ENCODE peak calls at places on chromosome 20, in ten cellular contexts. F, T, V, S, I, X, Y, W, U and A are unnamed samples.

GRCh38 chr20:60586417-60587105 is 628.3 kb downstream of the CDH26 start:
- DNase-seq in Y (no peak), T (no peak), V (no peak), U (no peak), F (no peak), X (no peak), W (no peak), I (no peak), S (no peak), A (no peak)

GRCh38 chr20:48823960-48824497 is 3.8 kb downstream of the PREX1 start:
- DNase-seq in I (peak), F (no peak), U (peak), T (peak), Y (no peak), W (no peak), V (peak), S (no peak), X (peak), A (peak)

GRCh38 chr20:64159286-64159680 is 5.0 kb upstream of the MYT1 start:
- DNase-seq in T (no peak), U (no peak), V (no peak), Y (no peak), S (no peak), W (peak), X (no peak), I (no peak), F (no peak), A (no peak)

GRCh38 chr20:48642105-48642880 is 185.5 kb downstream of the PREX1 start:
- DNase-seq in X (no peak), Y (no peak), T (no peak), V (no peak), U (no peak), I (no peak), W (peak), S (no peak), F (no peak), A (no peak)

GRCh38 chr20:8255945-8256632 is 124.0 kb downstream of the PLCB1 start:
- DNase-seq in U (no peak), Y (no peak), F (no peak), V (peak), I (no peak), W (no peak), S (no peak), T (no peak), X (no peak), A (no peak)

GRCh38 chr20:51183443-51183842 is 160.5 kb upstream of the KCNG1 start:
- DNase-seq in U (peak), T (no peak), V (no peak), X (no peak), F (no peak), Y (no peak), S (no peak), I (no peak), W (no peak), A (no peak)

GRCh38 chr20:10728873-10729670 is 55.3 kb upstream of the JAG1 start:
- DNase-seq in T (no peak), U (no peak), V (no peak), X (no peak), I (no peak), W (no peak), S (no peak), F (no peak), Y (no peak), A (no peak)

GRCh38 chr20:32534661-32535240 is 50.4 kb downstream of the NOL4L start:
- DNase-seq in U (no peak), F (peak), S (peak), Y (no peak), V (no peak), T (no peak), W (peak), I (no peak), X (no peak), A (no peak)

GRCh38 chr20:8271727-8272126 is 139.7 kb downstream of the PLCB1 start:
- DNase-seq in I (no peak), W (no peak), T (peak), F (no peak), X (no peak), Y (no peak), S (no peak), V (no peak), U (no peak), A (no peak)

GRCh38 chr20:21387528-21387927 is 9.8 kb downstream of the NKX2-4 start:
- DNase-seq in Y (no peak), U (no peak), V (peak), F (no peak), T (no peak), X (no peak), S (no peak), I (no peak), W (no peak), A (no peak)

GRCh38 chr20:57258055-57258454 is 8.4 kb downstream of the BMP7 start:
- DNase-seq in U (no peak), T (no peak), F (no peak), X (no peak), I (no peak), V (no peak), Y (no peak), W (no peak), S (no peak), A (no peak)